ENCODE peak calls at places on chromosomes 16 and 17, in six cellular contexts. K is WERI-Rb-1, I is lower leg skin, L is uterus, W is tibial artery, T is HCT116. E is an unnamed sample.

GRCh38 chr17:17042851-17043667 is 802 bp downstream of the MPRIP start:
- DNase-seq in K (no peak), I (peak; percentile 87), L (no peak), W (no peak), T (no peak), E (no peak)

GRCh38 chr17:73770115-73770848 is 126.0 kb upstream of the SDK2 start:
- DNase-seq in K (peak; percentile 96), I (peak; percentile 93), L (peak; percentile 79), W (peak; percentile 67), T (peak; percentile 21), E (peak; percentile 49)

GRCh38 chr16:61820398-61820797 is 215.8 kb downstream of the CDH8 start:
- DNase-seq in K (no peak), I (no peak), L (no peak), W (no peak), T (no peak), E (peak; percentile 5)

GRCh38 chr17:15261063-15261817 is 3.9 kb downstream of the PMP22 start:
- DNase-seq in K (peak; percentile 33), I (peak; percentile 89), L (peak; percentile 64), W (no peak), T (no peak), E (peak; percentile 70)

GRCh38 chr17:55770220-55770870 is 19.5 kb downstream of the PCTP start:
- DNase-seq in K (no peak), I (no peak), L (no peak), W (no peak), T (peak; percentile 43), E (peak; percentile 88)

GRCh38 chr17:74601944-74602572 is 10.0 kb upstream of the CD300LD start:
- DNase-seq in K (peak; percentile 70), I (no peak), L (no peak), W (no peak), T (peak; percentile 53), E (peak; percentile 43)

GRCh38 chr16:72905581-72905980 is 142.3 kb downstream of the ZFHX3 start:
- DNase-seq in K (no peak), I (no peak), L (no peak), W (no peak), T (no peak), E (peak; percentile 75)

GRCh38 chr16:27642753-27643152 is 92.8 kb downstream of the KATNIP start:
- DNase-seq in K (peak; percentile 68), I (no peak), L (no peak), W (no peak), T (peak; percentile 7), E (peak; percentile 37)

GRCh38 chr16:4372578-4373355 is 1.1 kb downstream of the VASN start:
- DNase-seq in K (no peak), I (no peak), L (peak; percentile 80), W (peak; percentile 68), T (no peak), E (peak; percentile 59)

GRCh38 chr16:80580109-80580832 is 39.5 kb downstream of the DYNLRB2 start:
- DNase-seq in K (no peak), I (peak; percentile 28), L (no peak), W (no peak), T (no peak), E (no peak)

GRCh38 chr17:63035695-63036094 is 69.7 kb downstream of the TANC2 start:
- DNase-seq in K (no peak), I (no peak), L (no peak), W (no peak), T (no peak), E (peak; percentile 3)

GRCh38 chr16:88941933-88942909 is 34.8 kb downstream of the CBFA2T3 start:
- DNase-seq in K (peak; percentile 52), I (no peak), L (no peak), W (no peak), T (peak; percentile 36), E (peak; percentile 23)

GRCh38 chr17:49638818-49639217 is 39.1 kb downstream of the SPOP start:
- DNase-seq in K (no peak), I (no peak), L (no peak), W (no peak), T (no peak), E (peak; percentile 28)

GRCh38 chr17:61634942-61635538 is 44.0 kb upstream of the NACA2 start:
- DNase-seq in K (no peak), I (no peak), L (no peak), W (no peak), T (no peak), E (no peak)

GRCh38 chr16:1151424-1152122 is 1.3 kb upstream of the CACNA1H start:
- DNase-seq in K (no peak), I (no peak), L (no peak), W (no peak), T (no peak), E (no peak)

GRCh38 chr16:1152123-1152638 is 725 bp upstream of the CACNA1H start:
- DNase-seq in K (peak; percentile 53), I (no peak), L (peak; percentile 57), W (no peak), T (no peak), E (no peak)

GRCh38 chr16:1152651-1153259 is at the start of gene CACNA1H:
- DNase-seq in K (peak; percentile 61), I (no peak), L (peak; percentile 71), W (no peak), T (no peak), E (no peak)

GRCh38 chr16:1149101-1149636 is 3.7 kb upstream of the CACNA1H start:
- DNase-seq in K (no peak), I (no peak), L (no peak), W (no peak), T (no peak), E (no peak)

DNA sequence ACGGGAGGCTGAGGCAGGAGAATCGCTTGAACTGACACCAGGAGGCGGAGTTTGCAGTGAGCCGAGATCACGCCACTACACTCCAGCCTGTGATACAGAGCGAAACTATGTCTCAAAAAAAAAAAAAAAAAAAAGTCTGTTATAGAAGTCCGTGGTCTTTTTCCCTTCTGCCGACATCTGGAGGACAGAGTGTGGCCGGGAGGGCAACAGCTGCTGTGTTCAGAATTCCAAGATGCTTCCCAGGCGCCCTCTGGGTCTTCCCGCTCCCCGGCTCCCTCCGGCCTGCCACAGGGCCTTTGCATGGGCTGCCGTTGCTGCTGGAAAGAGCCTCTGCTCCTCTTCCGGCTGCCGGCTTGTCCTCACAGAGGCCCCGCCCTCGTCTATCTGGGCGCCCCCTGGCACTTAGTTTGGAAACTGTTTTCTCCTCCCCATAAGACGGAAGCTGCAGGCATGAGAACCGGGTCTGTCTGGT is 2.4 kb upstream of the CACNA1H start:
- DNase-seq in K (no peak), I (no peak), L (no peak), W (no peak), T (peak; percentile 60), E (no peak)
- TF ChIP-seq CTCF in K (no peak), I (no peak), L (peak; percentile 22), W (no peak), T (peak; percentile 41), E (no peak)

DNA sequence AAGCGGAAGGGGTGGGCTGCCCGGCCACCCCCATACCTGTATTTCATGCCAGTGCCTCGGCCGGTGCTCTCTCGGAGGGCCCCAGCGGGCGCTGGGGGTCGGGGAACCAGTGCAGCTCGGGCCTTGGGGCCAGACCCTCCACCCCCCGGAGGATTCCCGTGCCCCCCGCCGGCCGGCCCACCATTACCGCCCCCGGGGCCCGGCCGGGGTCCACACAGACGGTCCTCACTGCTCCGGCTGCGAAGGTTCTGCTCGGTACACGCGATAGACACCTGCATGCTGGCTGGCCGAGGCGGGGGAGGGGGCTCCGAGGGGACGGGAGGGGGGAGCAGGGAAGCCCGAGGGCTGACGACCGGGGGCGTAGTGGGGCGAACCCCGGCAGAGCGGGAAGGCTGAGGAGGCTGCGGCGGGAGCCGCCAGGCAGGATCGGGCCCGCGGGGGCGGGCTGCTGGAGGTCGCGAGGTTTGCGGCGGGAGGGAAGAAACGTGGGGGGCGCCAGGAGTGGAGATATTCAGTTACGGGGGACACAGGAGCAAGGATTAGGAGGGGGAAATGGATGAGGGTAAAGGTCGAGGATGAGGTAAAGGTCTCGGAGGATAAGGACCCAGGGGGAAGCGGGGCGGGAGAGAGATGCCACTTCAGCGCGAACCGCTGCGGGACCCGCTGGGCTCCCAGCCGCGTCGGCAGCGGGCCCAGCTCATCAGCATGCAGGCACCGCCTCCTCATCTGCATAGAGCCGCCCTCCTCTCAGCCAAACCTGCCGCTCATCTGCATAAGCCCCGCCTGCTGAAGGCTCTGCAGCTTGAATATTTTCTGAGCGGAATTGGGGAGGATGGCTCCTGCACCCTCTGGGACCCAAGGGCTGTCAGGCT is at the start of gene KCNAB3:
- DNase-seq in K (no peak), I (no peak), L (peak; percentile 82), W (no peak), T (no peak), E (peak; percentile 80)
- H3K4me3 ChIP-seq in K (no peak within 1 kb of the TSS), I (no peak within 1 kb of the TSS), L (peak within 1 kb of the TSS; percentile 39), W (no peak within 1 kb of the TSS), T (peak within 1 kb of the TSS; percentile 98), E (peak within 1 kb of the TSS; percentile 45)

DNA sequence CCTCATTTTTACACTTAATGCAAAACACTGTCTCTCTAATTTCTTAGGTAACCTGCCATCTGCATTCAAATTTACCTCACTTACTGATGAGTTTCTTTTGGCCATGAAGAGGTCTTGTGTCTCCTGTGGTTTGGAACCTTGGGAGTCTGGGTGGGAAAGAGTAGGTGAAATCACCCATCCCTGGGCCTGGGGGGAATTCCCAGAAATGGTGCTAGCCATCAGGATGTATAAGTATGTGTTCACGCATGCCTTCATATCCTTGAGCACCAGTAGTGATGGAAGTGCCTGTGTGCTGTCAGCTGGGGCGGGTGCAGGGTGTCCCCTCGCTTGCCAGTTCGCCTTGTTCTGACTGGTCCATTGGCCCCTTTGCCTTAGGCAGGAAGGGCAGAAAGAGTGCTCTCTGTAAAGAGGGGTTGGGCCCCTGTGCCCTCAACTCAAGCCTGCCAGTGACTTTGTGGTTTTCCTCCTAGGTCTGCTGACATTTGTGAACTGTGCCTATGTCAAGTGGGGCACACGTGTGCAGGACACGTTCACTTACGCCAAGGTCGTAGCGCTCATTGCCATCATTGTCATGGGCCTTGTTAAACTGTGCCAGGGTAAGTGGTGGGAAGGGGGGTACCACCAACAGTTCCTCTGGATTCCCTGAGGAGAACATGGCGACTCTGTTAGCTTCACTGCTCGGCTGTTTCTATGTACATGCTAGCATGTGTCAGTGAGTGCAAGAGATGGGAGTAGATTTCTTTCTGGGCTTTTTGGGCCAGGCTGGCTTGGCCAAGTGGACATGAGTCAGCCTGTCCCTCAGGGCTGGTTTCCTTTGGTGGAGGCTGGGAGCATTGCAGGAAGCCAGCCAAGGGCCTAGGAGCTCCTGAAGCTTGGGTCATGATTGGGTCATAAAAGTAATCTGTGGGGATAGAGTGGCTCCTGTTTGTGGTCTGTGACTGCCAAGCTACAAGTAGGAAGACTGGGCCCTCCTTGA is 23.2 kb downstream of the SLC7A6OS start:
- DNase-seq in K (no peak), I (peak; percentile 95), L (peak; percentile 48), W (peak; percentile 90), T (no peak), E (peak; percentile 89)
- TF ChIP-seq CTCF in K (no peak), I (no peak), L (no peak), W (peak; percentile 41), T (no peak), E (no peak)

DNA sequence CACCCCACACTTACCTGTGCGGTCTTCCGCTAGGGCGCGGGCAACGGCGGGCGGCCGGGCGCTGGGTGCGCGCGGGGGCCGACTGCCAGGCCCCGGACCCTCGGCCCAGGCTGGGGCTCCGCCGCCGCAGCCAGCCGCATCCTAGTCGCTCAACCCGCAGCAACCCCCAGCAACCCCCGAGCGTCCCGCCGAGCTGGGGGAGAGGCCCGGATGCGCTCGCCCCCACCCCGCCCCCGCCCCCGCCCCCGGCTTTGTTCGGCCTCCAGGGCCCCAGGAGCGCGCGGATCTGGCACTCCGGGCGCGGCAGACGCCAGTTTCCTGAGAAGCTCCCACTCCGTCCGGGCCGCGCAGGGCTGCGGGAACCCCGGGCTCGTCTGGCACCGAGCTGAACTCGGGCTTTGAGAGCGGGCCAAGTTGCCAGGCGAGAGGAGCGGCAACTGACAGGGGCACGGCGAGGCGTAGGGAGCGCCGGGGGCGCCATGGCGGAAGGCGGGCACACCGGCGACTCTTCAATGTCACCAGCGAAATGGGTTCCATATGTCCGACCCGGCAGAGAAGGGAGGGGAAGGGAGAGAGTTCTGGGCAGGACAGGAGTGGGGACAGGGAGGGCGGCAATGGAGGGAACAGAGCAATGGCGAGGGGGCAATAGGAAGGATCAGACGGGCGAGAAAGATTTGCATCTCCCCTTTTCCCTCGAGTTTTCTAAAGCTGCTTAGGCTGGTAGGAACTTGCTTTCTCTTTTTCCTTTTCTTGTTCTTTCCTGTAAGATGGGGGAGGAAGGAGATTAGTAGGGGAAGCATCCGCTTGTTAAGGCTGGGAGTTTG is 13.7 kb downstream of the HOXB4 start:
- DNase-seq in K (no peak), I (no peak), L (no peak), W (no peak), T (no peak), E (no peak)
- H3K4me3 ChIP-seq in K (peak overlapping the region; percentile 25), I (peak overlapping the region; percentile 10), L (peak overlapping the region; percentile 33), W (peak overlapping the region; percentile 62), T (no peak overlapping the region), E (peak overlapping the region; percentile 33)